ENCODE peak calls at places on chromosomes 5 and 9, in ten cellular contexts. One of them, this sample, is unnamed.

GRCh38 chr5:178389031-178389729 is 156.6 kb upstream of the PHYKPL start:
- DNase-seq in stimulated activated CD8-positive, alpha-beta memory T cell treated with anti-CD3 and anti-CD28 coated beads, Interleukin-15, amount 100 ng/mL, for 24 hours: no peak
- DNase-seq in endothelial cell: no peak
- DNase-seq in COR-L47: no peak
- DNase-seq in activated CD8-positive, alpha-beta T cell treated with anti-CD3 and anti-CD28 coated beads for 36 hours: no peak
- DNase-seq in pancreas: no peak
- DNase-seq in EL: no peak
- DNase-seq in neural progenitor cell: no peak
- DNase-seq in T-helper 9 cell: no peak
- DNase-seq in left ventricle myocardium inferior: no peak
- DNase-seq in this sample: no peak

GRCh38 chr5:3025392-3025791 is 273.9 kb upstream of the IRX2 start:
- DNase-seq in stimulated activated CD8-positive, alpha-beta memory T cell treated with anti-CD3 and anti-CD28 coated beads, Interleukin-15, amount 100 ng/mL, for 24 hours: no peak
- DNase-seq in endothelial cell: no peak
- DNase-seq in COR-L47: no peak
- DNase-seq in activated CD8-positive, alpha-beta T cell treated with anti-CD3 and anti-CD28 coated beads for 36 hours: no peak
- DNase-seq in pancreas: no peak
- DNase-seq in EL: no peak
- DNase-seq in neural progenitor cell: no peak
- DNase-seq in T-helper 9 cell: no peak
- DNase-seq in left ventricle myocardium inferior: no peak
- DNase-seq in this sample: no peak

GRCh38 chr5:431711-432050 is 11.3 kb upstream of the EXOC3 start:
- DNase-seq in stimulated activated CD8-positive, alpha-beta memory T cell treated with anti-CD3 and anti-CD28 coated beads, Interleukin-15, amount 100 ng/mL, for 24 hours: no peak
- DNase-seq in endothelial cell: no peak
- DNase-seq in COR-L47: no peak
- DNase-seq in activated CD8-positive, alpha-beta T cell treated with anti-CD3 and anti-CD28 coated beads for 36 hours: no peak
- DNase-seq in pancreas: no peak
- DNase-seq in EL: no peak
- DNase-seq in neural progenitor cell: no peak
- DNase-seq in T-helper 9 cell: no peak
- DNase-seq in left ventricle myocardium inferior: no peak
- DNase-seq in this sample: no peak

GRCh38 chr9:136713555-136713949 is 1.2 kb downstream of the DIPK1B start:
- DNase-seq in stimulated activated CD8-positive, alpha-beta memory T cell treated with anti-CD3 and anti-CD28 coated beads, Interleukin-15, amount 100 ng/mL, for 24 hours: no peak
- DNase-seq in endothelial cell: no peak
- DNase-seq in COR-L47: peak
- DNase-seq in activated CD8-positive, alpha-beta T cell treated with anti-CD3 and anti-CD28 coated beads for 36 hours: no peak
- DNase-seq in pancreas: peak
- DNase-seq in EL: no peak
- DNase-seq in neural progenitor cell: no peak
- DNase-seq in T-helper 9 cell: no peak
- DNase-seq in left ventricle myocardium inferior: no peak
- DNase-seq in this sample: no peak

GRCh38 chr5:32202394-32202793 is 28.3 kb upstream of the GOLPH3 start:
- DNase-seq in stimulated activated CD8-positive, alpha-beta memory T cell treated with anti-CD3 and anti-CD28 coated beads, Interleukin-15, amount 100 ng/mL, for 24 hours: no peak
- DNase-seq in endothelial cell: no peak
- DNase-seq in COR-L47: no peak
- DNase-seq in activated CD8-positive, alpha-beta T cell treated with anti-CD3 and anti-CD28 coated beads for 36 hours: no peak
- DNase-seq in pancreas: no peak
- DNase-seq in EL: no peak
- DNase-seq in neural progenitor cell: no peak
- DNase-seq in T-helper 9 cell: no peak
- DNase-seq in left ventricle myocardium inferior: no peak
- DNase-seq in this sample: no peak

GRCh38 chr9:133050142-133050541 is 11.6 kb upstream of the CEL start:
- DNase-seq in stimulated activated CD8-positive, alpha-beta memory T cell treated with anti-CD3 and anti-CD28 coated beads, Interleukin-15, amount 100 ng/mL, for 24 hours: no peak
- DNase-seq in endothelial cell: no peak
- DNase-seq in COR-L47: peak
- DNase-seq in activated CD8-positive, alpha-beta T cell treated with anti-CD3 and anti-CD28 coated beads for 36 hours: no peak
- DNase-seq in pancreas: peak
- DNase-seq in EL: peak
- DNase-seq in neural progenitor cell: no peak
- DNase-seq in T-helper 9 cell: no peak
- DNase-seq in left ventricle myocardium inferior: no peak
- DNase-seq in this sample: no peak

GRCh38 chr9:1013018-1013417 is 36.6 kb downstream of the DMRT3 start:
- DNase-seq in stimulated activated CD8-positive, alpha-beta memory T cell treated with anti-CD3 and anti-CD28 coated beads, Interleukin-15, amount 100 ng/mL, for 24 hours: no peak
- DNase-seq in endothelial cell: no peak
- DNase-seq in COR-L47: no peak
- DNase-seq in activated CD8-positive, alpha-beta T cell treated with anti-CD3 and anti-CD28 coated beads for 36 hours: no peak
- DNase-seq in pancreas: no peak
- DNase-seq in EL: no peak
- DNase-seq in neural progenitor cell: no peak
- DNase-seq in T-helper 9 cell: no peak
- DNase-seq in left ventricle myocardium inferior: no peak
- DNase-seq in this sample: no peak

GRCh38 chr5:74638776-74639537 is 1.6 kb downstream of the ENC1 start:
- DNase-seq in stimulated activated CD8-positive, alpha-beta memory T cell treated with anti-CD3 and anti-CD28 coated beads, Interleukin-15, amount 100 ng/mL, for 24 hours: no peak
- DNase-seq in endothelial cell: no peak
- DNase-seq in COR-L47: no peak
- DNase-seq in activated CD8-positive, alpha-beta T cell treated with anti-CD3 and anti-CD28 coated beads for 36 hours: no peak
- DNase-seq in pancreas: no peak
- DNase-seq in EL: peak
- DNase-seq in neural progenitor cell: no peak
- DNase-seq in T-helper 9 cell: no peak
- DNase-seq in left ventricle myocardium inferior: no peak
- DNase-seq in this sample: no peak

GRCh38 chr5:159338143-159338542 is 7.9 kb upstream of the IL12B start:
- DNase-seq in stimulated activated CD8-positive, alpha-beta memory T cell treated with anti-CD3 and anti-CD28 coated beads, Interleukin-15, amount 100 ng/mL, for 24 hours: no peak
- DNase-seq in endothelial cell: no peak
- DNase-seq in COR-L47: no peak
- DNase-seq in activated CD8-positive, alpha-beta T cell treated with anti-CD3 and anti-CD28 coated beads for 36 hours: no peak
- DNase-seq in pancreas: no peak
- DNase-seq in EL: no peak
- DNase-seq in neural progenitor cell: no peak
- DNase-seq in T-helper 9 cell: no peak
- DNase-seq in left ventricle myocardium inferior: no peak
- DNase-seq in this sample: no peak

GRCh38 chr9:114448706-114449105 is 56.6 kb downstream of the WHRN start:
- DNase-seq in stimulated activated CD8-positive, alpha-beta memory T cell treated with anti-CD3 and anti-CD28 coated beads, Interleukin-15, amount 100 ng/mL, for 24 hours: no peak
- DNase-seq in endothelial cell: no peak
- DNase-seq in COR-L47: no peak
- DNase-seq in activated CD8-positive, alpha-beta T cell treated with anti-CD3 and anti-CD28 coated beads for 36 hours: no peak
- DNase-seq in pancreas: no peak
- DNase-seq in EL: peak
- DNase-seq in neural progenitor cell: no peak
- DNase-seq in T-helper 9 cell: no peak
- DNase-seq in left ventricle myocardium inferior: no peak
- DNase-seq in this sample: peak

GRCh38 chr5:58490397-58491072 is 700 bp upstream of the GAPT start:
- DNase-seq in stimulated activated CD8-positive, alpha-beta memory T cell treated with anti-CD3 and anti-CD28 coated beads, Interleukin-15, amount 100 ng/mL, for 24 hours: no peak
- DNase-seq in endothelial cell: no peak
- DNase-seq in COR-L47: no peak
- DNase-seq in activated CD8-positive, alpha-beta T cell treated with anti-CD3 and anti-CD28 coated beads for 36 hours: no peak
- DNase-seq in pancreas: no peak
- DNase-seq in EL: no peak
- DNase-seq in neural progenitor cell: peak
- DNase-seq in T-helper 9 cell: no peak
- DNase-seq in left ventricle myocardium inferior: no peak
- DNase-seq in this sample: no peak